ENCODE peak calls at places on chromosomes 3 and 15, in five cellular contexts. One of them, this sample, is unnamed. For H3K9me3, the result is how much of the 10 kb centered on the place peaks cover.

GRCh38 chr3:96324087-96324486 is 490.3 kb upstream of the EPHA6 start:
- DNase-seq in neuronal stem cell: no peak
- DNase-seq in H9: no peak
- DNase-seq in H1: no peak
- DNase-seq in IMR-90: no peak
- DNase-seq in this sample: no peak

GRCh38 chr3:30259730-30260129 is 346.7 kb upstream of the TGFBR2 start:
- DNase-seq in neuronal stem cell: no peak
- DNase-seq in H9: no peak
- DNase-seq in H1: peak
- DNase-seq in IMR-90: no peak
- DNase-seq in this sample: no peak

GRCh38 chr3:71859128-71859519 is 74.2 kb upstream of the PROK2 start:
- DNase-seq in neuronal stem cell: peak
- DNase-seq in H9: no peak
- DNase-seq in H1: no peak
- DNase-seq in IMR-90: no peak
- DNase-seq in this sample: no peak

GRCh38 chr15:52263563-52263962 is 32.0 kb downstream of the MYO5C start:
- DNase-seq in neuronal stem cell: no peak
- DNase-seq in H9: no peak
- DNase-seq in H1: no peak
- DNase-seq in IMR-90: no peak
- DNase-seq in this sample: no peak

GRCh38 chr3:193780810-193781472 is 187.9 kb downstream of the OPA1 start:
- DNase-seq in neuronal stem cell: peak
- DNase-seq in H9: peak
- DNase-seq in H1: peak
- DNase-seq in IMR-90: peak
- DNase-seq in this sample: peak

GRCh38 chr3:113111308-113111707 is 100.0 kb upstream of the BOC start:
- DNase-seq in neuronal stem cell: no peak
- DNase-seq in H9: no peak
- DNase-seq in H1: no peak
- DNase-seq in IMR-90: peak
- DNase-seq in this sample: peak

GRCh38 chr3:99250272-99250671 is 348.8 kb upstream of the DCBLD2 start:
- DNase-seq in neuronal stem cell: no peak
- DNase-seq in H9: no peak
- DNase-seq in H1: no peak
- DNase-seq in IMR-90: peak
- DNase-seq in this sample: no peak

GRCh38 chr3:192831801-192832347 is 85.8 kb downstream of the MB21D2 start:
- DNase-seq in neuronal stem cell: no peak
- DNase-seq in H9: no peak
- DNase-seq in H1: no peak
- DNase-seq in IMR-90: no peak
- DNase-seq in this sample: no peak

GRCh38 chr3:141412087-141412935 is 44.0 kb downstream of the ZBTB38 start:
- DNase-seq in neuronal stem cell: no peak
- DNase-seq in H9: no peak
- DNase-seq in H1: no peak
- DNase-seq in IMR-90: peak
- DNase-seq in this sample: peak

GRCh38 chr3:117200962-117201361 is 491.4 kb downstream of the TUSC7 start:
- DNase-seq in neuronal stem cell: no peak
- DNase-seq in H9: no peak
- DNase-seq in H1: no peak
- DNase-seq in IMR-90: no peak
- DNase-seq in this sample: no peak

GRCh38 chr3:103295974-103296570 is 861.3 kb downstream of the ZPLD1 start:
- DNase-seq in neuronal stem cell: no peak
- DNase-seq in H9: no peak
- DNase-seq in H1: no peak
- DNase-seq in IMR-90: peak
- DNase-seq in this sample: peak

GRCh38 chr3:53833053-53833645 is 13.1 kb downstream of the CHDH start:
- DNase-seq in neuronal stem cell: no peak
- DNase-seq in H9: no peak
- DNase-seq in H1: no peak
- DNase-seq in IMR-90: no peak
- DNase-seq in this sample: no peak

GRCh38 chr3:50047426-50047825 is 41.3 kb upstream of the RBM5 start:
- DNase-seq in neuronal stem cell: no peak
- DNase-seq in H9: no peak
- DNase-seq in H1: no peak
- DNase-seq in IMR-90: no peak
- DNase-seq in this sample: no peak

GRCh38 chr3:101849714-101850326 is 506 bp downstream of the NFKBIZ start:
- DNase-seq in neuronal stem cell: peak
- DNase-seq in H9: peak
- DNase-seq in H1: no peak
- DNase-seq in IMR-90: no peak
- DNase-seq in this sample: no peak

GRCh38 chr15:83698294-83698693 is 44.4 kb downstream of the ADAMTSL3 start:
- DNase-seq in neuronal stem cell: no peak
- DNase-seq in H9: no peak
- DNase-seq in H1: no peak
- DNase-seq in IMR-90: peak
- DNase-seq in this sample: peak

GRCh38 chr3:73291541-73291940 is 230.1 kb downstream of the EBLN2 start:
- DNase-seq in neuronal stem cell: no peak
- DNase-seq in H9: no peak
- DNase-seq in H1: no peak
- DNase-seq in IMR-90: no peak
- DNase-seq in this sample: no peak

GRCh38 chr15:101049282-101049681 is 130.1 kb downstream of the LRRK1 start:
- DNase-seq in neuronal stem cell: no peak
- DNase-seq in H9: peak
- DNase-seq in H1: no peak
- DNase-seq in IMR-90: no peak
- DNase-seq in this sample: no peak

GRCh38 chr3:172134352-172134751 is 95.0 kb downstream of the FNDC3B start:
- DNase-seq in neuronal stem cell: no peak
- DNase-seq in H9: no peak
- DNase-seq in H1: no peak
- DNase-seq in IMR-90: no peak
- DNase-seq in this sample: peak

GRCh38 chr3:62602987-62603386 is 229.6 kb upstream of the FEZF2 start:
- DNase-seq in neuronal stem cell: no peak
- DNase-seq in H9: no peak
- DNase-seq in H1: no peak
- DNase-seq in IMR-90: peak
- DNase-seq in this sample: no peak

GRCh38 chr15:29568840-29569532 is 253.3 kb downstream of the TJP1 start:
- DNase-seq in neuronal stem cell: no peak
- DNase-seq in H9: peak
- DNase-seq in H1: no peak
- DNase-seq in IMR-90: no peak
- DNase-seq in this sample: no peak

GRCh38 chr3:38614651-38615352 is 34.7 kb downstream of the SCN5A start:
- DNase-seq in neuronal stem cell: no peak
- DNase-seq in H9: no peak
- DNase-seq in H1: no peak
- DNase-seq in IMR-90: no peak
- DNase-seq in this sample: no peak

GRCh38 chr3:65901236-65901635 is 137.5 kb downstream of the MAGI1 start:
- DNase-seq in neuronal stem cell: no peak
- DNase-seq in H9: no peak
- DNase-seq in H1: no peak
- DNase-seq in IMR-90: no peak
- DNase-seq in this sample: no peak

GRCh38 chr3:4834403-4834866 is 144.8 kb upstream of the BHLHE40 start:
- DNase-seq in neuronal stem cell: no peak
- DNase-seq in H9: no peak
- DNase-seq in H1: no peak
- DNase-seq in IMR-90: peak
- DNase-seq in this sample: peak

GRCh38 chr3:132378-132777 is 64.2 kb upstream of the CHL1 start:
- DNase-seq in neuronal stem cell: no peak
- DNase-seq in H9: no peak
- DNase-seq in H1: no peak
- DNase-seq in IMR-90: no peak
- DNase-seq in this sample: no peak
- H3K9me3 ChIP-seq in neuronal stem cell: under half
- H3K9me3 ChIP-seq in H9: under half
- H3K9me3 ChIP-seq in H1: under half
- H3K9me3 ChIP-seq in IMR-90: under half
- H3K9me3 ChIP-seq in this sample: under half

DNA sequence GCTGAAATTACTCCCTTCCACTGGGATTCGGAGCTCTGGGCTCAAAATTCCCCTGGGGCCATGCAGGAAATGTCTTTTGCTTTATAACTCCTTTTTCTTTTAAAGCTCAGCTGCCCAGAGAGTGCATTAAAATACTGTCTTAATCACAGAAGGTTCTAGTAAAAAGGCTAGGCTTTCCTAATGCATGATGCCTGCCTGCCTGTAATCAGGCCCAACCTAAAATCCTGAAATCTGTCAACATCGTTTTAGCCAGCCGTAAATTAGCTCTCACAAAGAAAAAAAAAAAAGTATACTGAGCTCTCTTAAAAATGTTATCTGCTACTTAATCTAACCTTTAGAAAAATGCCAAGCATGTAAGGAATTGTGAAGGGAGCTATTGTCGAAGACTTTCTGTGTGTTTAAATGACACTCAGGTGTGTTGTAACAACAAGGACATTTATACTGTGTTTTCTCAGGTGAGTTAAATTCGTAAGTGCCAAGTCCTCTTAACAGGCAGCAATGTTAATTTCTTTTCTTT is 26.4 kb downstream of the RARB start:
- DNase-seq in neuronal stem cell: no peak
- DNase-seq in H9: no peak
- DNase-seq in H1: no peak
- DNase-seq in IMR-90: no peak
- DNase-seq in this sample: no peak
- H2BK15ac ChIP-seq in neuronal stem cell: no peak
- H2BK15ac ChIP-seq in H9: no peak
- H2BK15ac ChIP-seq in H1: no peak
- H2BK15ac ChIP-seq in IMR-90: no peak
- H2BK15ac ChIP-seq in this sample: no peak

GRCh38 chr3:187186801-187187421 is 10.4 kb upstream of the RTP1 start:
- DNase-seq in neuronal stem cell: no peak
- DNase-seq in H9: peak
- DNase-seq in H1: no peak
- DNase-seq in IMR-90: peak
- DNase-seq in this sample: peak
- H3K27ac ChIP-seq in neuronal stem cell: no peak
- H3K27ac ChIP-seq in H9: peak
- H3K27ac ChIP-seq in H1: no peak
- H3K27ac ChIP-seq in IMR-90: peak
- H3K27ac ChIP-seq in this sample: peak

DNA sequence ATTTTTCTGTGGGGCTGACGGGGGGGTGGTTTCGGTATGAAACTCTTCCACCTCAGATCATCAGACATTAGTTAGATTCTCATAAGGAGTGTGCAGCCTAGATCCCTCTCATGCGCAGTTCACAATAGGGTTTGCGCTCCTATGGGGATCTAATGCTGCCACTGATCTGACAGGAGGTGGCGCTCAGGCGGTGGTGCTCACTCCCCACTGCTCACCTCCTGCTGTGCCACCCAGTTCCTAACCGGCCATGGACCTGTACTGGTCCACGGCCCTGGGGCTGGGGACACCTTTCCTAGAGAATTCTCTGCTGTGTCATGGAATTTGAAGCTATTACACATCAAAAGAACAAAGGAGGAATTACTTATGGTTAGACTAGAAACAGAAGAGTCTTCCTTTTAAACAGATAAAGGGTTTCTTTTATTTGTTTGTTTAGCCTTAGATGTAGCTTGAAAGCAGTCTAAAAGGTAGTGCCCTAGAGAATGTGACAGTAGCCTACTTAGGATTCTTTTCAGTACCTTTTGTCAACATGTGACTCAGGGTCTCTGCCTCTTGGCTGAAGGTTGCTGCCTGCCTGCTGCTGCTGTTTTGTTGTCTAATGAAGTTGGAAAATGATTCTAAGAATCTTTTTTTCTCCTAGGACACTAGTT is 50.2 kb downstream of the PAK2 start:
- DNase-seq in neuronal stem cell: no peak
- DNase-seq in H9: no peak
- DNase-seq in H1: no peak
- DNase-seq in IMR-90: no peak
- DNase-seq in this sample: no peak
- H3K9me3 ChIP-seq in neuronal stem cell: under half
- H3K9me3 ChIP-seq in H9: under half
- H3K9me3 ChIP-seq in H1: under half
- H3K9me3 ChIP-seq in IMR-90: under half
- H3K9me3 ChIP-seq in this sample: under half